ENCODE peak calls at places on chromosomes 13 and 19, in ten cellular contexts. One of them, this sample, is unnamed. For H3K4me1, the result is how much of the 10 kb centered on the place peaks cover.

GRCh38 chr13:80251403-80251802 is 89.5 kb downstream of the SPRY2 start:
- DNase-seq in transverse colon: no peak
- DNase-seq in sigmoid colon: no peak
- DNase-seq in K562: peak
- DNase-seq in H1: no peak
- DNase-seq in suprapubic skin: no peak
- DNase-seq in upper lobe of left lung: no peak
- DNase-seq in esophagus muscularis mucosa: no peak
- DNase-seq in A549: no peak
- DNase-seq in SK-N-SH: no peak
- DNase-seq in this sample: no peak

GRCh38 chr13:26220575-26220974 is 1.5 kb downstream of the RNF6 start:
- DNase-seq in sigmoid colon: no peak
- DNase-seq in A549: no peak
- DNase-seq in H1: no peak
- DNase-seq in esophagus muscularis mucosa: no peak
- DNase-seq in transverse colon: no peak
- DNase-seq in K562: peak
- DNase-seq in upper lobe of left lung: no peak
- DNase-seq in suprapubic skin: no peak
- DNase-seq in SK-N-SH: no peak
- DNase-seq in this sample: no peak

GRCh38 chr19:55526216-55527196 is 10.4 kb downstream of the SBK2 start:
- DNase-seq in SK-N-SH: peak
- DNase-seq in esophagus muscularis mucosa: no peak
- DNase-seq in transverse colon: peak
- DNase-seq in suprapubic skin: no peak
- DNase-seq in upper lobe of left lung: peak
- DNase-seq in K562: no peak
- DNase-seq in sigmoid colon: no peak
- DNase-seq in A549: peak
- DNase-seq in H1: no peak
- DNase-seq in this sample: peak

GRCh38 chr19:2221250-2221831 is 14.8 kb downstream of the PLEKHJ1 start:
- DNase-seq in sigmoid colon: no peak
- DNase-seq in upper lobe of left lung: peak
- DNase-seq in suprapubic skin: no peak
- DNase-seq in esophagus muscularis mucosa: no peak
- DNase-seq in SK-N-SH: peak
- DNase-seq in A549: no peak
- DNase-seq in transverse colon: no peak
- DNase-seq in H1: no peak
- DNase-seq in K562: no peak
- DNase-seq in this sample: no peak

GRCh38 chr19:18009412-18010066 is 1.6 kb downstream of the ARRDC2 start:
- DNase-seq in SK-N-SH: no peak
- DNase-seq in suprapubic skin: no peak
- DNase-seq in transverse colon: no peak
- DNase-seq in esophagus muscularis mucosa: no peak
- DNase-seq in upper lobe of left lung: peak
- DNase-seq in H1: no peak
- DNase-seq in K562: no peak
- DNase-seq in A549: no peak
- DNase-seq in sigmoid colon: no peak
- DNase-seq in this sample: no peak

GRCh38 chr19:1247747-1248453 is 483 bp upstream of the MIDN start:
- DNase-seq in K562: peak
- DNase-seq in A549: no peak
- DNase-seq in transverse colon: peak
- DNase-seq in esophagus muscularis mucosa: no peak
- DNase-seq in sigmoid colon: peak
- DNase-seq in SK-N-SH: peak
- DNase-seq in upper lobe of left lung: peak
- DNase-seq in H1: no peak
- DNase-seq in suprapubic skin: no peak
- DNase-seq in this sample: peak

GRCh38 chr19:37654118-37654517 is 1.1 kb downstream of the ZFP30 start:
- DNase-seq in upper lobe of left lung: no peak
- DNase-seq in A549: peak
- DNase-seq in esophagus muscularis mucosa: no peak
- DNase-seq in SK-N-SH: peak
- DNase-seq in transverse colon: no peak
- DNase-seq in H1: no peak
- DNase-seq in suprapubic skin: no peak
- DNase-seq in sigmoid colon: no peak
- DNase-seq in K562: peak
- DNase-seq in this sample: no peak

GRCh38 chr19:56315076-56315828 is 613 bp upstream of the ZSCAN5A start:
- DNase-seq in upper lobe of left lung: peak
- DNase-seq in transverse colon: peak
- DNase-seq in sigmoid colon: peak
- DNase-seq in SK-N-SH: peak
- DNase-seq in H1: peak
- DNase-seq in suprapubic skin: peak
- DNase-seq in esophagus muscularis mucosa: peak
- DNase-seq in K562: peak
- DNase-seq in A549: peak
- DNase-seq in this sample: peak

GRCh38 chr19:35963514-35963913 is 27.3 kb downstream of the LRFN3 start:
- DNase-seq in suprapubic skin: no peak
- DNase-seq in A549: peak
- DNase-seq in K562: peak
- DNase-seq in upper lobe of left lung: no peak
- DNase-seq in esophagus muscularis mucosa: no peak
- DNase-seq in SK-N-SH: no peak
- DNase-seq in sigmoid colon: no peak
- DNase-seq in transverse colon: no peak
- DNase-seq in H1: no peak
- DNase-seq in this sample: no peak

GRCh38 chr13:110261166-110262081 is 45.5 kb downstream of the COL4A1 start:
- DNase-seq in upper lobe of left lung: peak
- DNase-seq in K562: no peak
- DNase-seq in esophagus muscularis mucosa: no peak
- DNase-seq in SK-N-SH: no peak
- DNase-seq in A549: no peak
- DNase-seq in H1: no peak
- DNase-seq in transverse colon: no peak
- DNase-seq in suprapubic skin: no peak
- DNase-seq in sigmoid colon: no peak
- DNase-seq in this sample: no peak

GRCh38 chr19:34556500-34556899 is 74.9 kb downstream of the WTIP start:
- DNase-seq in esophagus muscularis mucosa: no peak
- DNase-seq in sigmoid colon: no peak
- DNase-seq in upper lobe of left lung: no peak
- DNase-seq in H1: no peak
- DNase-seq in suprapubic skin: no peak
- DNase-seq in SK-N-SH: no peak
- DNase-seq in transverse colon: peak
- DNase-seq in K562: peak
- DNase-seq in A549: no peak
- DNase-seq in this sample: no peak

DNA sequence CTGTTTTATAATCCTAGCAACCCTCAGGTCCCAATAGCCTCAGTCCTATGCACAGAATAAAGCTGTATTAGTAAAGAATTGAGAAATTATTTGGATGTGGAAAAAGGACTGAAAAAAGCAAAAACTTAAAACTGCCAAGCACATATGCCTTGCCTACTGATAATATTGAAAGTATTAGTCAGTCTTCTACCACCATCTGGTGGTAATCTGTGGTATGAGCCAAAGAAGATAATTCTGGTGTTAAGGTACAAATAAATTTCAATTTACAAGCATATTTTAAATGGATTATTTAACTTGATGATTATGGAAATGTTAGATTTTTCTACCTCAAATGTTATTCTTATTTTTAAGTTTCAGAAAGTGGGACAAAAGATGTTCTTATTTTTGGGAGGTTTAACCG is 460.3 kb upstream of the KLHL1 start:
- DNase-seq in SK-N-SH: peak
- DNase-seq in sigmoid colon: no peak
- DNase-seq in K562: peak
- DNase-seq in transverse colon: no peak
- DNase-seq in esophagus muscularis mucosa: no peak
- DNase-seq in H1: no peak
- DNase-seq in suprapubic skin: no peak
- DNase-seq in upper lobe of left lung: no peak
- DNase-seq in A549: peak
- DNase-seq in this sample: no peak
- TF ChIP-seq EP300 in SK-N-SH: no peak
- TF ChIP-seq EP300 in sigmoid colon: no peak
- TF ChIP-seq EP300 in K562: no peak
- TF ChIP-seq EP300 in transverse colon: no peak
- TF ChIP-seq EP300 in esophagus muscularis mucosa: no peak
- TF ChIP-seq EP300 in H1: no peak
- TF ChIP-seq EP300 in suprapubic skin: no peak
- TF ChIP-seq EP300 in upper lobe of left lung: no peak
- TF ChIP-seq EP300 in A549: no peak
- TF ChIP-seq EP300 in this sample: no peak

DNA sequence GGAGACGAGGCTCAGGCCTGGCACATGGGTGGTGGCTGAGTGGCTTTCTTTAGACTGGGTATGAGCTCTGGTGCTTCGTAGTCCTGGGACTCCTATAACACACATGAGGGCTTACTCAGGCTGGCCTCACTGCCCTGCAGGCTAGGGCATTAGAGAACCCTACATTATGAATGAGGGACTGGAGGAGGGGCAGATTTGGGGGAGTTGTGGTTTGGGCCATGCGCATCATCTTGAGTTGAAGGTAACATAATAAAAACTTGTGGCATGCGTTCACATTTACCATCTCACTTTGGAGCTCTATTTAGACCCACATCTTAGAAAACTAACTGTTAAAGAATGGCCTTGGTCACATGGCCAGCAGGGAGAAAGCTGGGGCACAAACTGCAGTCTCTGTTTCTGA is 54.2 kb downstream of the STARD13 start:
- DNase-seq in H1: no peak
- DNase-seq in upper lobe of left lung: no peak
- DNase-seq in K562: no peak
- DNase-seq in A549: no peak
- DNase-seq in suprapubic skin: no peak
- DNase-seq in transverse colon: no peak
- DNase-seq in SK-N-SH: no peak
- DNase-seq in esophagus muscularis mucosa: no peak
- DNase-seq in sigmoid colon: no peak
- DNase-seq in this sample: no peak
- H3K4me1 ChIP-seq in H1: under half
- H3K4me1 ChIP-seq in upper lobe of left lung: half or more
- H3K4me1 ChIP-seq in K562: under half
- H3K4me1 ChIP-seq in A549: under half
- H3K4me1 ChIP-seq in suprapubic skin: half or more
- H3K4me1 ChIP-seq in transverse colon: under half
- H3K4me1 ChIP-seq in SK-N-SH: under half
- H3K4me1 ChIP-seq in esophagus muscularis mucosa: half or more
- H3K4me1 ChIP-seq in sigmoid colon: half or more
- H3K4me1 ChIP-seq in this sample: under half

GRCh38 chr19:50705422-50706019 is 14.1 kb downstream of the SHANK1 start:
- DNase-seq in A549: peak
- DNase-seq in transverse colon: no peak
- DNase-seq in suprapubic skin: no peak
- DNase-seq in K562: peak
- DNase-seq in upper lobe of left lung: no peak
- DNase-seq in esophagus muscularis mucosa: no peak
- DNase-seq in sigmoid colon: no peak
- DNase-seq in SK-N-SH: peak
- DNase-seq in H1: no peak
- DNase-seq in this sample: no peak
- TF ChIP-seq EP300 in A549: no peak
- TF ChIP-seq EP300 in transverse colon: no peak
- TF ChIP-seq EP300 in suprapubic skin: no peak
- TF ChIP-seq EP300 in K562: no peak
- TF ChIP-seq EP300 in upper lobe of left lung: no peak
- TF ChIP-seq EP300 in esophagus muscularis mucosa: no peak
- TF ChIP-seq EP300 in sigmoid colon: no peak
- TF ChIP-seq EP300 in SK-N-SH: no peak
- TF ChIP-seq EP300 in H1: no peak
- TF ChIP-seq EP300 in this sample: no peak

GRCh38 chr19:33300016-33300981 is 2.0 kb downstream of the CEBPA start:
- DNase-seq in H1: no peak
- DNase-seq in sigmoid colon: peak
- DNase-seq in transverse colon: peak
- DNase-seq in SK-N-SH: peak
- DNase-seq in A549: no peak
- DNase-seq in upper lobe of left lung: peak
- DNase-seq in K562: no peak
- DNase-seq in esophagus muscularis mucosa: no peak
- DNase-seq in suprapubic skin: no peak
- DNase-seq in this sample: peak

GRCh38 chr19:33301900-33302174 is 497 bp downstream of the CEBPA start:
- DNase-seq in suprapubic skin: no peak
- DNase-seq in esophagus muscularis mucosa: no peak
- DNase-seq in K562: no peak
- DNase-seq in H1: no peak
- DNase-seq in transverse colon: no peak
- DNase-seq in A549: no peak
- DNase-seq in SK-N-SH: no peak
- DNase-seq in sigmoid colon: no peak
- DNase-seq in upper lobe of left lung: no peak
- DNase-seq in this sample: no peak

GRCh38 chr19:33302175-33302973 is at the start of gene CEBPA:
- DNase-seq in transverse colon: peak
- DNase-seq in K562: peak
- DNase-seq in SK-N-SH: peak
- DNase-seq in A549: peak
- DNase-seq in suprapubic skin: no peak
- DNase-seq in esophagus muscularis mucosa: no peak
- DNase-seq in H1: peak
- DNase-seq in upper lobe of left lung: peak
- DNase-seq in sigmoid colon: peak
- DNase-seq in this sample: peak

GRCh38 chr19:33302974-33303790 is 848 bp upstream of the CEBPA start:
- DNase-seq in A549: peak
- DNase-seq in SK-N-SH: peak
- DNase-seq in esophagus muscularis mucosa: no peak
- DNase-seq in sigmoid colon: peak
- DNase-seq in K562: no peak
- DNase-seq in suprapubic skin: no peak
- DNase-seq in upper lobe of left lung: peak
- DNase-seq in transverse colon: peak
- DNase-seq in H1: no peak
- DNase-seq in this sample: peak

DNA sequence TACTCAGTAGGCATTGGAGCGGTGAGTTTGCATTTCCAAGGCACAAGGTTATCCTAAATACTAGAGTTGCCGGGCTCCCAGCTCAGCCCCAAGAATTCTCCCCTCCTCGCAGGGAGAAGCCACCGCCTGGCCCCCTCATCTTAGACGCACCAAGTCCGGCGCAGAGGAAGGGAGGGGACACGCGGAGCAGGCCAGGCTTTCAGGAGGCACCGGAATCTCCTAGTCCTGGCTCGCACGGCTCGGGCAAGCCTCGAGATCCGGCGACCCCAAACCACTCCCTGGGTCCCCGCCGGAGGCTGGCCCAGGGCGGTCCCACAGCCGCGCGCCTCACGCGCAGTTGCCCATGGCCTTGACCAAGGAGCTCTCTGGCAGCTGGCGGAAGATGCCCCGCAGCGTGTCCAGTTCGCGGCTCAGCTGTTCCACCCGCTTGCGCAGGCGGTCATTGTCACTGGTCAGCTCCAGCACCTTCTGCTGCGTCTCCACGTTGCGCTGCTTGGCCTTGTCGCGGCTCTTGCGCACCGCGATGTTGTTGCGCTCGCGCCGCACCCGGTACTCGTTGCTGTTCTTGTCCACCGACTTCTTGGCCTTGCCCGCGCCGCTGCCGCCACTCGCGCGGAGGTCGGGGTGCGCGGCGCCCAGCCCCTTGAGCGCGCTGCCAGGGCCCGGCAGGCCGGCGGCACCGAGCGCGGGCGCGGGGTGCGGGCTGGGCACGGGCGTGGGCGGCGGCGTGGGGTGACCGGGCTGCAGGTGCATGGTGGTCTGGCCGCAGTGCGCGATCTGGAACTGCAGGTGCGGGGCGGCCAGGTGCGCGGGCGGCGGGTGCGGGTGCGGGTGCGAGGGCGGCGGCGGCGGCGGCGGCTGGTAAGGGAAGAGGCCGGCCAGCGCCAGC is 1.1 kb downstream of the CEBPA start:
- DNase-seq in A549: no peak
- DNase-seq in sigmoid colon: peak
- DNase-seq in SK-N-SH: peak
- DNase-seq in upper lobe of left lung: peak
- DNase-seq in suprapubic skin: no peak
- DNase-seq in transverse colon: peak
- DNase-seq in esophagus muscularis mucosa: no peak
- DNase-seq in K562: no peak
- DNase-seq in H1: no peak
- DNase-seq in this sample: peak
- H3K4me1 ChIP-seq in A549: under half
- H3K4me1 ChIP-seq in sigmoid colon: half or more
- H3K4me1 ChIP-seq in SK-N-SH: under half
- H3K4me1 ChIP-seq in upper lobe of left lung: half or more
- H3K4me1 ChIP-seq in suprapubic skin: half or more
- H3K4me1 ChIP-seq in transverse colon: half or more
- H3K4me1 ChIP-seq in esophagus muscularis mucosa: half or more
- H3K4me1 ChIP-seq in K562: under half
- H3K4me1 ChIP-seq in H1: under half
- H3K4me1 ChIP-seq in this sample: half or more

This sample was measured in stomach.